ENCODE peak calls at places on chromosomes 11 and 22, in eight cellular contexts. Y is A549, T is NB4, E is right lobe of liver, O is adrenal gland, C is lower leg skin, Q is ovary, J is tibial nerve. I is an unnamed sample.

GRCh38 chr11:125433454-125434121 is 62.5 kb downstream of the FEZ1 start:
- DNase-seq in Y (peak), O (peak), C (no peak), T (peak), Q (peak), E (peak), J (peak), I (peak)

GRCh38 chr11:18540207-18541009 is 13.7 kb upstream of the TSG101 start:
- DNase-seq in O (no peak), E (no peak), Q (no peak), C (no peak), Y (no peak), T (peak), J (no peak), I (no peak)

GRCh38 chr11:77232242-77232641 is 69.2 kb downstream of the GDPD4 start:
- DNase-seq in T (no peak), O (no peak), E (no peak), Q (no peak), J (no peak), C (no peak), Y (no peak), I (no peak)

GRCh38 chr11:5280582-5281102 is 10.9 kb upstream of the HBE1 start:
- DNase-seq in C (peak), O (peak), J (peak), Q (peak), Y (peak), T (peak), E (no peak), I (no peak)

GRCh38 chr22:34966980-34967379 is 99.0 kb upstream of the ISX start:
- DNase-seq in J (no peak), E (no peak), Y (peak), C (no peak), T (no peak), Q (no peak), O (no peak), I (no peak)

GRCh38 chr11:112963368-112963955 is 2.2 kb downstream of the NCAM1 start:
- DNase-seq in Q (peak), E (no peak), C (no peak), J (no peak), Y (no peak), O (no peak), T (no peak), I (no peak)

GRCh38 chr11:100639140-100639539 is 47.9 kb upstream of the ARHGAP42 start:
- DNase-seq in Y (no peak), T (no peak), C (no peak), O (no peak), Q (no peak), J (no peak), E (no peak), I (no peak)

GRCh38 chr11:65854161-65854592 is 3.8 kb downstream of the CFL1 start:
- DNase-seq in Q (no peak), J (no peak), O (no peak), T (no peak), C (no peak), E (no peak), Y (no peak), I (no peak)

GRCh38 chr22:23384451-23384850 is 195.6 kb downstream of the IGLL1 start:
- DNase-seq in Q (peak), O (no peak), Y (no peak), C (no peak), E (no peak), J (no peak), T (no peak), I (no peak)

GRCh38 chr11:134176284-134176683 is 47.5 kb downstream of the NCAPD3 start:
- DNase-seq in T (no peak), Q (no peak), J (no peak), E (no peak), Y (no peak), C (no peak), O (no peak), I (no peak)

GRCh38 chr11:43737194-43737575 is 56.6 kb downstream of the HSD17B12 start:
- DNase-seq in Q (no peak), E (no peak), T (no peak), J (no peak), C (no peak), Y (no peak), O (no peak), I (no peak)

GRCh38 chr11:69453151-69453550 is 28.3 kb upstream of the LINC01488 start:
- DNase-seq in Y (no peak), E (no peak), T (no peak), J (no peak), O (no peak), C (no peak), Q (no peak), I (no peak)

GRCh38 chr11:43947003-43947500 is 4.6 kb downstream of the C11orf96 start:
- DNase-seq in C (no peak), J (no peak), Q (peak), O (no peak), E (no peak), T (peak), Y (no peak), I (no peak)

GRCh38 chr11:27282806-27283205 is 80.2 kb downstream of the CCDC34 start:
- DNase-seq in C (no peak), Y (no peak), Q (peak), T (no peak), E (peak), O (peak), J (no peak), I (no peak)

GRCh38 chr11:119641991-119642745 is 86.8 kb downstream of the NECTIN1 start:
- DNase-seq in Q (no peak), T (peak), E (no peak), J (no peak), O (no peak), Y (peak), C (no peak), I (no peak)

GRCh38 chr22:31160328-31160978 is 471 bp downstream of the RNF185 start:
- DNase-seq in J (peak), O (peak), Y (no peak), Q (no peak), T (no peak), E (no peak), C (no peak), I (no peak)

GRCh38 chr11:22192642-22193347 is at the start of gene ANO5:
- DNase-seq in T (no peak), O (peak), J (no peak), Q (peak), Y (peak), C (peak), E (peak), I (peak)

GRCh38 chr11:27914080-27914479 is 193.9 kb downstream of the KIF18A start:
- DNase-seq in Q (no peak), O (no peak), T (no peak), E (no peak), J (no peak), C (no peak), Y (no peak), I (no peak)

GRCh38 chr11:16788141-16789060 is 50.0 kb downstream of the C11orf58 start:
- DNase-seq in E (peak), Y (peak), J (peak), C (peak), Q (peak), O (peak), T (peak), I (peak)

GRCh38 chr11:3775761-3776406 is 21.5 kb downstream of the NUP98 start:
- DNase-seq in C (no peak), T (no peak), E (no peak), Y (no peak), O (no peak), J (no peak), Q (no peak), I (peak)

GRCh38 chr11:809287-810039 is at the start of gene RPLP2:
- DNase-seq in Q (peak), Y (peak), T (peak), O (peak), E (peak), C (peak), J (peak), I (peak)

GRCh38 chr11:812390-812789 is 2.6 kb downstream of the RPLP2 start:
- DNase-seq in T (no peak), Y (no peak), E (no peak), Q (no peak), C (no peak), J (no peak), O (no peak), I (no peak)

GRCh38 chr11:811446-812245 is 1.9 kb downstream of the RPLP2 start:
- DNase-seq in O (no peak), T (peak), Y (no peak), Q (no peak), J (no peak), E (no peak), C (no peak), I (peak)

GRCh38 chr11:810040-810567 is 337 bp downstream of the RPLP2 start:
- DNase-seq in T (no peak), J (no peak), E (no peak), O (no peak), Y (no peak), C (no peak), Q (no peak), I (no peak)

GRCh38 chr11:808427-809286 is 1.1 kb upstream of the RPLP2 start:
- DNase-seq in J (no peak), T (no peak), E (no peak), Y (peak), Q (no peak), O (no peak), C (no peak), I (peak)
- TF ChIP-seq CTCF in J (no peak), T (no peak), E (no peak), Y (no peak), Q (no peak), O (no peak), C (no peak), I (no peak)

DNA sequence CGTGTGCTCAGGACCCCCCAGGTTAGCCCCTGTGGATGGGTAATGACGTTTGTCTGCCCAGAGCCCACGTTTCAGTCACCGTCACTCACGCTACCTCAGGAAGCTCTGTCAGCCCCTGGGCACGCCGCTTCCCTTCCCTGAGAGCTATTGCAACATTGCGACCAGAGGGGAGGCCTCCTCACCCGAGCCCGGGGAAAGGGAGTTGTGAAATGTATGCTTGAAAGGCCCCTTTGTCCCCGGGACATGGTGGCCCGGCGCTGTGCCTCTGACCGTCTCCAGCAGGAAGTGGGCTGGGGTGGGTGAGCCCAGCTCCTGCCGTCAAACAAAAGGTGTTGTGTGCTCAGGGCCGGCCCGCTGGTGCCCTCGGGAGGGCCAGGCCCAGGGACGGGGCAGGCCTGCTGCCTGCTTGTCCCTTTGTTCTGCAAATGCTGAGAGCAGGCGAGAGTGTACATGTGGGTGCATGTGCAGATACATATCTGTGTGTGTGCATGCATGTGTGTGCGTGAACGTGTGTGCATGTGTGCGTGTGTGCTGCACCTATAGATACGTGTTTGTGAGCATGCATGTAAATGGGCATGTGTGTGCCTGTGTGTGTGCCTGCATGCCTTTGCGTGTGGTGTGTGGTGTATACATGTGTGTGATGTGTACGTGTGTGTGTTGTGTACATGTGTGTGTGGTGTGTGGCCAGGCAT is 1125.0 kb downstream of the BRD1 start:
- DNase-seq in O (no peak), T (peak), Q (no peak), E (peak), Y (no peak), J (peak), C (no peak), I (no peak)
- TF ChIP-seq POLR2A in O (no peak), T (no peak), Q (no peak), E (no peak), Y (no peak), J (peak), C (no peak), I (no peak)

DNA sequence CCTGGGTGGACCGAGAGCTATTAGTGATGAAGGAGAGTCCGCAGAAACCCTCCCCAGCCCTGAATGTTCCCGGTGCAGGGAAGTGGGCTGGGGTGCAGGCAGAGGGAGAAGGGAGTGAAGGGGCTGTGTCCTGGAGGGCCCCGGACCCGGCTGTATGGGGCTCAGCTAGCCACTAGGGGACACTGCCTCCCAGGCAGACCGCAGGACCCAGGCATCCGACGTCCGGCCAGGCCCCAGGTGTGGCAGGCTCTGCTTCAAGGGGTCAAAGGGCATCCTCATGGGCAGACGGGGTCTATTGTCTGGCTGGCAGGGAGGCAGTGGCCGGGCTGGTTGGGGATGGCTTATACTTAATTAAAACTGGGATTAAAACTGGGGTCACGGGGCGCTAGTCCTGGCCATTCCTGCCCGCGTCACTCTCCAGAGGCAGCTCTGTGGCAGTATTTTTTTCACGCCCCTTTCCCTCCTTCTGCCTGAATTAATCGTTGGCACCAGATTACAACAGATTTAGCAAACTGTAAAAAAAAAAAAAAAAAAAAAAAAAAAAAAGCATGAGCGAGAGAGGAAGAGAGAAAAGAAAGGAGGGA is 5.0 kb downstream of the FLRT1 start:
- DNase-seq in T (peak), Y (peak), E (no peak), Q (no peak), O (no peak), C (no peak), J (no peak), I (no peak)
- TF ChIP-seq CTCF in T (peak), Y (peak), E (peak), Q (no peak), O (peak), C (no peak), J (peak), I (no peak)

DNA sequence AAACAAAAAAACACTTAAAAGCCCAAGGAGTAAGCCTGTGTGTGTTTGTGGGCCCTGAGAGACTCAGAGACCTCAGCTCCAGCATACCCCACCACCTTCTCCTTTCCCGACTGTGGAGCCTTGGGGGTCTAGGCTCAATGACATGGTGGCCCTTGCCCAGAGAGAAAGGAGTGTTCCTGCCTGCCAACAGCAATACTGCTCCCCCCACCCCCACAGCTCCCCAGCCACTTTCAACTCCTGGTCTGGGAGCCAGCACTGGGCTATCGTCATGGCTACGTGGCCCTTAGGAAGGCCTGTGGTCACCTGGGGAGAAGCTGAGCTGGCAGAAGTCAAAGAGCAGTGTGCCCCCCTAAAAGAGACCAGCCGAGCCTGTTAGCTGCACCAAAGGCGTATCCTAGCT is 2.6 kb downstream of the PPP1R14B start:
- DNase-seq in E (no peak), Q (no peak), J (no peak), Y (no peak), C (no peak), O (no peak), T (no peak), I (no peak)
- TF ChIP-seq POLR2A in E (no peak), Q (no peak), J (no peak), Y (no peak), C (no peak), O (no peak), T (no peak), I (no peak)

GRCh38 chr22:46637711-46638600 is 17.8 kb downstream of the GRAMD4 start:
- DNase-seq in Y (no peak), J (no peak), O (no peak), C (no peak), E (no peak), T (no peak), Q (no peak), I (no peak)

GRCh38 chr22:46633334-46633890 is 13.2 kb downstream of the GRAMD4 start:
- DNase-seq in J (no peak), T (no peak), O (no peak), Y (no peak), Q (no peak), C (no peak), E (no peak), I (no peak)

GRCh38 chr22:46636221-46637002 is 16.2 kb downstream of the GRAMD4 start:
- DNase-seq in Y (no peak), E (no peak), Q (no peak), O (no peak), J (no peak), C (no peak), T (no peak), I (peak)

GRCh38 chr22:46634011-46634699 is 14.0 kb downstream of the GRAMD4 start:
- DNase-seq in T (no peak), J (no peak), Y (no peak), Q (no peak), E (no peak), C (no peak), O (peak), I (no peak)

GRCh38 chr22:46635756-46636155 is 15.6 kb downstream of the GRAMD4 start:
- DNase-seq in C (no peak), Y (no peak), T (no peak), E (no peak), O (no peak), J (no peak), Q (no peak), I (no peak)
- TF ChIP-seq CTCF in C (no peak), Y (no peak), T (peak), E (no peak), O (no peak), J (no peak), Q (no peak), I (no peak)